ENCODE peak calls at places on chromosome 2, in eight cellular contexts. A, E, S, J, I, C, M and R are unnamed samples.
A peak's percentile ranks its signal among the peaks of the same experiment; 100 is the strongest.

GRCh38 chr2:224284134-224284946 is 117.6 kb downstream of the FAM124B start:
- DNase-seq in S (no peak), A (peak; percentile 30), J (no peak), I (no peak), C (no peak), M (peak; percentile 25), E (peak; percentile 73), R (peak; percentile 61)

GRCh38 chr2:1278861-1279260 is 134.4 kb upstream of the TPO start:
- DNase-seq in M (no peak), E (no peak), C (no peak), A (no peak), J (no peak), I (no peak), S (no peak), R (no peak)

GRCh38 chr2:141075753-141076152 is 1055.1 kb downstream of the LRP1B start:
- DNase-seq in J (no peak), C (no peak), I (no peak), M (no peak), E (no peak), A (no peak), S (no peak), R (no peak)

GRCh38 chr2:25879133-25879730 is 945 bp upstream of the ASXL2 start:
- DNase-seq in A (no peak), E (no peak), I (no peak), J (no peak), C (no peak), S (no peak), M (peak; percentile 77), R (peak; percentile 79)

GRCh38 chr2:232573042-232573441 is 22.6 kb downstream of the EIF4E2 start:
- DNase-seq in S (no peak), J (no peak), E (no peak), C (no peak), M (no peak), A (no peak), I (no peak), R (no peak)

GRCh38 chr2:162073776-162074578 is at the start of gene DPP4:
- DNase-seq in C (peak; percentile 81), S (peak; percentile 36), J (peak; percentile 36), E (peak; percentile 83), M (peak; percentile 22), I (peak; percentile 62), A (peak; percentile 54), R (no peak)

GRCh38 chr2:88601302-88601701 is 26.0 kb downstream of the EIF2AK3 start:
- DNase-seq in J (no peak), M (peak; percentile 61), A (no peak), S (no peak), E (no peak), I (no peak), C (no peak), R (no peak)

GRCh38 chr2:77387324-77387723 is 134.9 kb downstream of the LRRTM4 start:
- DNase-seq in E (peak; percentile 65), J (no peak), C (no peak), S (no peak), I (no peak), A (no peak), M (no peak), R (no peak)

GRCh38 chr2:126634273-126634861 is 21.6 kb upstream of the GYPC start:
- DNase-seq in J (no peak), M (peak; percentile 17), A (no peak), S (no peak), C (no peak), I (no peak), E (peak; percentile 76), R (no peak)

GRCh38 chr2:105325389-105325963 is 4.1 kb downstream of the TGFBRAP1 start:
- DNase-seq in I (no peak), M (peak; percentile 55), S (no peak), E (no peak), J (no peak), A (no peak), C (no peak), R (peak; percentile 22)

GRCh38 chr2:19035238-19035637 is 323.2 kb downstream of the OSR1 start:
- DNase-seq in A (no peak), M (peak; percentile 70), J (peak; percentile 32), C (no peak), E (no peak), S (peak; percentile 25), I (no peak), R (no peak)

GRCh38 chr2:216351172-216351925 is 20.9 kb downstream of the MARCHF4 start:
- DNase-seq in M (peak; percentile 40), E (no peak), J (no peak), C (no peak), S (no peak), A (no peak), I (no peak), R (no peak)
- H3K4me1 ChIP-seq in M (peaks cover 27% of the 10 kb centered on the region), E (peaks cover 11% of the 10 kb centered on the region), J (no peaks in the 10 kb centered on the region), C (no peaks in the 10 kb centered on the region), S (no peaks in the 10 kb centered on the region), A (peaks cover 25% of the 10 kb centered on the region), I (peaks cover 28% of the 10 kb centered on the region), R (peaks cover 17% of the 10 kb centered on the region)

GRCh38 chr2:118845005-118845842 is 2.2 kb downstream of the EN1 start:
- DNase-seq in S (no peak), J (no peak), E (peak; percentile 73), I (no peak), A (peak; percentile 37), M (no peak), C (no peak), R (no peak)
- H3K27ac ChIP-seq in S (no peak overlapping the region), J (peak overlapping the region; percentile 60), E (no peak overlapping the region), I (no peak overlapping the region), A (no peak overlapping the region), M (no peak overlapping the region), C (no peak overlapping the region), R (no peak overlapping the region)

GRCh38 chr2:84816426-84817026 is 64.4 kb downstream of the TRABD2A start:
- DNase-seq in S (no peak), J (no peak), I (no peak), A (no peak), C (no peak), E (no peak), M (no peak), R (no peak)
- H3K4me1 ChIP-seq in S (no peaks in the 10 kb centered on the region), J (no peaks in the 10 kb centered on the region), I (no peaks in the 10 kb centered on the region), A (no peaks in the 10 kb centered on the region), C (no peaks in the 10 kb centered on the region), E (no peaks in the 10 kb centered on the region), M (peaks cover 5% of the 10 kb centered on the region), R (no peaks in the 10 kb centered on the region)

DNA sequence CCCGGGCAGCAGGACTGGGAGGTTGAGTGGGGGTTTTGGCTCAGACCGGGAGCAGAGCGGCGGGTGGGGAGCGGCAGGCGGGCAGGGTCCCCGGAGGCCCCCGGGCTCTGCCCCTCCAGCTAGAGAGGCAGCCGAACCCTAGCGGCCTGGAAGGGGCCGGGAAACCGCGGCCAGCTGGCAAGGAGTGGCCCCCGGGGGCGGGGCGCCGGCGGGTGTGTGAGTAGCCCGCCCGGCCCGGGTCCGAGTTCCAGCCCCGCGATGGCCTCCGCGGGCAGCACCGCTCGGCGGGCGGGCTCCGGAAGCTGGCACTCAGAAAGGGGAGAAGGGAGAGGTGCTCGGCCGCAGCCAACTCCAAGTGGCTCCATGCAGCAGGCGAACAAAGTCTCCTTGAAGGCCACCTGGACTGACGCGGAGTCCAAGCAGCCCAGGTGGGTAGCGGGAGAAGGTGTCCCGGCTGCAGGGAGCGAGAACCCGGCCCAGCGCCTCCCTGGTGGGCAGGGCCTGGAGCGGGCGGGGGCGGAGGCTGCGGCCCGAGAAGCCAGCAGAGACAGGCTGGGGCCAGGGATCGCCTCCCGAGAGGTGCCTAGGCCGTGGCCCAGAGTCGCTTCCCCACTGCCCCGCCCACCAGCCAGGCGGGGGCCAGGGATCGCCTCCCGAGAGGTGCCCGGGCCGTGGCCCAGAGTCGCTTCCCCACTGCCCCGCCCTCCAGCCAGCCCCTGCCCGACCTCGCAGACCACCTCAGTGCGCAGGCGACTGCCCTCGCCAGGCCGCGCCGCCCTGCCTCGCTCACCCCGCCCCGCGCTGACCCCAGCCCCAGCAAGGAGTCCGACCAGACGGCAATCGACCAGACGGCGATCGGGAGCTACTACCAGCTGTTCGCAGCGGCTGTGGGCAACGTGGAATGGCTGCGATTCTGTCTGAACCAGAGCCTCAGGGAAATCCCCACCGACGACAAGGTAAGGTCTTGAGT is at the start of gene ANKRD53:
- DNase-seq in I (no peak), A (peak; percentile 51), C (peak; percentile 71), S (peak; percentile 48), M (no peak), J (peak; percentile 76), E (peak; percentile 92), R (no peak)
- H3K27ac ChIP-seq in I (no peak within 1 kb of the TSS), A (no peak within 1 kb of the TSS), C (peak within 1 kb of the TSS; percentile 94), S (peak within 1 kb of the TSS; percentile 83), M (peak within 1 kb of the TSS; percentile 48), J (peak within 1 kb of the TSS; percentile 53), E (no peak within 1 kb of the TSS), R (no peak within 1 kb of the TSS)

GRCh38 chr2:9800975-9801723 is 42.1 kb upstream of the TAF1B start:
- DNase-seq in M (peak; percentile 63), J (peak; percentile 71), S (peak; percentile 58), I (no peak), A (no peak), C (peak; percentile 88), E (peak; percentile 70), R (peak; percentile 92)

GRCh38 chr2:9805435-9806297 is 37.6 kb upstream of the TAF1B start:
- DNase-seq in I (no peak), S (no peak), A (no peak), J (no peak), E (peak; percentile 21), M (peak; percentile 84), C (no peak), R (no peak)

GRCh38 chr2:9802576-9802993 is 40.7 kb upstream of the TAF1B start:
- DNase-seq in J (no peak), S (no peak), A (no peak), M (no peak), C (no peak), E (peak; percentile 51), I (no peak), R (no peak)

GRCh38 chr2:9800639-9800974 is 42.7 kb upstream of the TAF1B start:
- DNase-seq in A (no peak), C (no peak), M (no peak), I (no peak), J (no peak), S (no peak), E (no peak), R (peak; percentile 54)

DNA sequence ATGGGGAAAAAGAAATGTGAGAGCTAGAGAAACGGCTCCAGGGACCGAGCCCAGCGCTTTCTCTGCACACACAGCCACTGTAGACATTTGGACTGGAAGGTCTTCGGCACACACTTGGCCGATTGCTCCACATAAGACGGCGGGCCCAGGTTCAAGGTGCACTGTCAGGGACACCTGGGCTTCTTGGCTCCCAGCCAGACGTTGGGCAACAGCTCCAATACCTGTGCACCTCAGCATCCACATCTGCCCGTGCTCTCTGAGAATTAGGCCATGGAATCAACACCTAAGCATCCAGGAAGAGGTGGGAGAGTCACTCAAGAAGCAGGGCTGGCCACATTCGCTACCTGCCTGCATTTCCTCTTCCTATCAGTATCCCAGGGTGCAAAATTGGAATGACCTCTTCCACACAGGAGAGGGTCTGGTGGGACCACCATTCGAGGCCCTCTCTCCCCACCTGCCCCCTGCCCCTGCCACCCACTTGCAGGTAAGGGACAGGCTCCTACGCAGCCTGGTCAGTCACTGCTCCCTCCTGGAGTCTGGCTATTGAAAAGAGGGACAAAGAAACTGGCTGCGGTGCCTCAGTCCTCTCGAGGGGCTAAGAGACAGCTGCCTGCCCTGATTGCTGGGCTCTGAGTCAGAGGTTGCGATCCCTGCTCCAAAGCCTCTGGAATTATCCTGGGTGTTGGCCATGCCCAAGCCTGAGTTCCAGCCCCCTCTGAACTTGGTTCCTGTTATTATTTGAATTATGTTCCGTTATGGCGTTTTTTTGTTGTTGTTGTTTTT is 40.1 kb upstream of the TAF1B start:
- DNase-seq in I (no peak), J (no peak), M (no peak), C (no peak), A (no peak), S (no peak), E (peak; percentile 32), R (peak; percentile 88)
- H3K4me1 ChIP-seq in I (peaks cover 3% of the 10 kb centered on the region), J (peaks cover 12% of the 10 kb centered on the region), M (peaks cover 29% of the 10 kb centered on the region), C (peaks cover 13% of the 10 kb centered on the region), A (peaks cover 10% of the 10 kb centered on the region), S (peaks cover 25% of the 10 kb centered on the region), E (no peaks in the 10 kb centered on the region), R (peaks cover 30% of the 10 kb centered on the region)

GRCh38 chr2:230864122-230864604 is 579 bp upstream of the ITM2C start:
- DNase-seq in S (no peak), E (no peak), A (no peak), J (no peak), I (no peak), C (no peak), M (no peak), R (no peak)
- H3K27ac ChIP-seq in S (no peak overlapping the region), E (no peak overlapping the region), A (no peak overlapping the region), J (no peak overlapping the region), I (peak overlapping the region; percentile 27), C (no peak overlapping the region), M (no peak overlapping the region), R (no peak overlapping the region)